ENCODE peak calls at places on chromosomes 4 and X, in five cellular contexts. J, I, T, V and P are unnamed samples.

GRCh38 chrX:39309721-39310152 is 508.5 kb downstream of the MID1IP1 start:
- DNase-seq in T (no peak), I (no peak), V (peak; percentile 56), J (no peak), P (peak; percentile 18)

GRCh38 chrX:30309139-30309571 is at the start of gene NR0B1:
- DNase-seq in J (no peak), I (no peak), V (no peak), T (no peak), P (no peak)

GRCh38 chr4:127048371-127049085 is 584.2 kb upstream of the INTU start:
- DNase-seq in T (no peak), V (no peak), I (no peak), J (no peak), P (no peak)

GRCh38 chr4:168634276-168634802 is 137.5 kb downstream of the PALLD start:
- DNase-seq in I (no peak), V (no peak), T (no peak), J (peak; percentile 93), P (no peak)

GRCh38 chr4:7422098-7422897 is 12.4 kb downstream of the PSAPL1 start:
- DNase-seq in J (no peak), V (no peak), I (peak; percentile 35), T (no peak), P (peak; percentile 8)

GRCh38 chrX:39753296-39753996 is 344.3 kb downstream of the BCOR start:
- DNase-seq in J (no peak), V (no peak), I (no peak), T (no peak), P (no peak)

GRCh38 chr4:46894841-46895240 is 14.2 kb downstream of the COX7B2 start:
- DNase-seq in T (no peak), V (no peak), J (no peak), I (no peak), P (no peak)

GRCh38 chr4:71595576-71596108 is 188.2 kb downstream of the GC start:
- DNase-seq in T (no peak), J (no peak), I (no peak), V (no peak), P (no peak)

GRCh38 chrX:108091266-108091877 is at the start of the genes ATG4A and PSMD10:
- DNase-seq in T (peak; percentile 95), J (peak; percentile 76), I (peak; percentile 95), V (peak; percentile 88), P (peak; percentile 92)

GRCh38 chrX:50638123-50638522 is 167.5 kb upstream of the DGKK start:
- DNase-seq in V (peak; percentile 53), T (no peak), I (peak; percentile 47), J (no peak), P (peak; percentile 60)

GRCh38 chr4:83276299-83277040 is 8.1 kb downstream of the COQ2 start:
- DNase-seq in J (no peak), I (no peak), V (no peak), T (peak; percentile 69), P (no peak)

GRCh38 chr4:185003596-185004351 is 14.5 kb upstream of the HELT start:
- DNase-seq in J (no peak), I (no peak), V (no peak), T (no peak), P (no peak)

GRCh38 chr4:143184217-143184502 is 557 bp upstream of the USP38 start:
- DNase-seq in V (no peak), T (no peak), I (no peak), J (no peak), P (no peak)

GRCh38 chr4:66829310-66829709 is 716.0 kb downstream of the CENPC start:
- DNase-seq in V (no peak), J (no peak), I (no peak), T (no peak), P (no peak)

GRCh38 chr4:114281561-114281960 is 302.1 kb upstream of the ARSJ start:
- DNase-seq in V (no peak), T (no peak), I (no peak), J (peak; percentile 57), P (no peak)

GRCh38 chrX:133353233-133353632 is 62.1 kb downstream of the GPC4 start:
- DNase-seq in J (no peak), V (no peak), T (no peak), I (no peak), P (no peak)

GRCh38 chr4:182307746-182308145 is 64.5 kb downstream of the TENM3 start:
- DNase-seq in I (no peak), J (peak; percentile 98), V (no peak), T (no peak), P (no peak)

GRCh38 chrX:154412468-154412867 is 1.1 kb downstream of the TAFAZZIN start:
- DNase-seq in V (peak; percentile 58), T (peak; percentile 48), J (no peak), I (peak; percentile 56), P (no peak)

GRCh38 chrX:133970021-133970550 is 15.3 kb downstream of the GPC3 start:
- DNase-seq in I (no peak), V (no peak), J (no peak), T (no peak), P (no peak)

GRCh38 chr4:169270810-169271691 is at the start of gene SH3RF1:
- DNase-seq in T (peak; percentile 85), V (no peak), J (no peak), I (peak; percentile 90), P (peak; percentile 92)

GRCh38 chrX:1487401-1487800 is 34.7 kb upstream of the ASMTL start:
- DNase-seq in J (no peak), T (no peak), V (peak; percentile 23), I (no peak), P (no peak)

GRCh38 chr4:88101165-88101564 is 57.3 kb downstream of the ABCG2 start:
- DNase-seq in T (peak; percentile 6), I (no peak), J (no peak), V (no peak), P (no peak)

GRCh38 chr4:186144596-186145569 is 40.4 kb downstream of the FAM149A start:
- DNase-seq in I (peak; percentile 61), T (peak; percentile 24), J (no peak), V (no peak), P (peak; percentile 65)

GRCh38 chr4:2731907-2732314 is 24.2 kb downstream of the TNIP2 start:
- DNase-seq in T (no peak), V (no peak), I (no peak), J (no peak), P (no peak)

GRCh38 chr4:2732526-2732925 is 23.6 kb downstream of the TNIP2 start:
- DNase-seq in V (no peak), I (no peak), J (no peak), T (no peak), P (no peak)

GRCh38 chr4:2729533-2729875 is 26.6 kb downstream of the TNIP2 start:
- DNase-seq in J (no peak), V (no peak), T (no peak), I (no peak), P (no peak)

GRCh38 chr4:2728221-2728620 is 27.9 kb downstream of the TNIP2 start:
- DNase-seq in J (no peak), T (no peak), I (no peak), V (no peak), P (no peak)

GRCh38 chr4:2728806-2729532 is 27.2 kb downstream of the TNIP2 start:
- DNase-seq in I (no peak), T (no peak), J (no peak), V (no peak), P (no peak)
- H3K4me3 ChIP-seq in I (no peak overlapping the region), T (no peak overlapping the region), J (no peak overlapping the region), V (no peak overlapping the region), P (no peak overlapping the region)

DNA sequence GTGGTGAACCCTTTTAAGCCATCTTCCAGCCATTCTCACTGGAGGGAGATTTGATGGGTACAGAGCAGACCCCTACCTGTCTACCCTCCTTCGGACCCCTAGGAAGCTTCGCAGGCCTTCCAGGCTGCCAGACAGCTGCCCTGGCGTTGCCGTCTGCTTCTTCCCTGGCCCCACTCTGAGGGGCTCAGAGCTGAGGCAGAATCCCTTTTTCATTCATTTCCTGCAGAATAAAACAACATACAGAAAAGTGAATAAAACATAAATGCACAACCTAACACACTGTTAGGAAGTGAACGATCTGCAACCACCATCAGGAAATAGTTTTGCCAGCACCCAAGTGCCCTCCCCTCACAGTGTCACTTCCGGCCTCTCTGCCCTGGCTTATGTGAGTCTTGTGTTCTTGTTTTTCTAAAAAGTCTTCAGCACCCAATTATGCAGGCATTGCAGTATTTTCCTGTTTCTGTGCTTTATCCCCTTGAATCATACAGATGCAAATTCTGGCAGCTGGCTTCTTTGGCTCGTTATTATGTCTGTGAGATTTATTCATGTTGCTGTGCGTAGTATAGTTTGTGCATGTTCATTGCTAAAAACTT is 5.6 kb upstream of the ADD1 start:
- DNase-seq in T (peak; percentile 47), I (peak; percentile 70), V (peak; percentile 84), J (no peak), P (no peak)
- H3K4me3 ChIP-seq in T (no peak overlapping the region), I (peak overlapping the region; percentile 31), V (peak overlapping the region; percentile 41), J (no peak overlapping the region), P (peak overlapping the region; percentile 21)

GRCh38 chrX:270848-271367 is 10.3 kb upstream of the PLCXD1 start:
- DNase-seq in T (no peak), J (no peak), I (peak; percentile 85), V (no peak), P (peak; percentile 10)

GRCh38 chrX:262391-262909 is 18.7 kb upstream of the PLCXD1 start:
- DNase-seq in T (no peak), I (peak; percentile 48), V (no peak), J (no peak), P (no peak)

GRCh38 chrX:265502-265901 is 15.7 kb upstream of the PLCXD1 start:
- DNase-seq in J (no peak), V (peak; percentile 11), I (no peak), T (no peak), P (no peak)

GRCh38 chrX:264634-265455 is 16.3 kb upstream of the PLCXD1 start:
- DNase-seq in I (peak; percentile 35), J (no peak), V (peak; percentile 11), T (no peak), P (no peak)

DNA sequence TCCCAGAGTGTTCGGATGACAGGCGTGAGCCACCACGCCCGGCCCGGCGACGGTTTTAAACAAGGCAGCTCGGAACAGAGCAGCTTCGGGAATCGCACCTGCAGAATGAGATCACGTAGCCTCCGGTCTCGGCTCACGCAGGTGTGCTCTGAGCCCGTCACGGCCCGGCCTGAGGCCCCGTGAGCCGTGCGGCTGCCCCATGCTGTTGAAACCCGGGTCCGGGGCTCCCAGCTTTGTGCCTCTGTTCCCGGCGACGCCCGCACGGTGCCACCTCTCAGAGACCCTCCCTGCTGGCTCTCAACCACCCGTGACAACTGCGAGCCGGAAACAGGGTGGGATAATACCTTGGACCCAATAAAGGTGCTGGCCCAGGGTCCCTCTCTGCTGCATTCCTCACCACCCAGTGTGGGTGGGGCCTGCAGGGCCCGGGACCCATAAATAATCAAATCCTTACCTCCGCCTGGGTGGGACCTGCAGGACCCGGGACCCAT is 13.4 kb upstream of the PLCXD1 start:
- DNase-seq in V (no peak), J (no peak), T (no peak), I (peak; percentile 44), P (peak; percentile 10)
- H3K4me3 ChIP-seq in V (no peak overlapping the region), J (no peak overlapping the region), T (no peak overlapping the region), I (no peak overlapping the region), P (no peak overlapping the region)

GRCh38 chr4:172357006-172357405 is 543.8 kb downstream of the GALNTL6 start:
- DNase-seq in T (no peak), V (no peak), J (no peak), I (no peak), P (no peak)
- H3K4me3 ChIP-seq in T (no peak overlapping the region), V (no peak overlapping the region), J (no peak overlapping the region), I (no peak overlapping the region), P (no peak overlapping the region)